ENCODE peak calls at places on chromosomes 5 and 9, in seven cellular contexts. One of them, this sample, is unnamed.

GRCh38 chr9:88978034-88978433 is 13.2 kb upstream of the S1PR3 start:
- DNase-seq in OCI-M1: no peak
- DNase-seq in activated CD4-positive, alpha-beta T cell treated with anti-CD3 and anti-CD28 coated beads for 4 hours: no peak
- DNase-seq in ELR: no peak
- DNase-seq in transverse colon: no peak
- DNase-seq in cardiac muscle cell: no peak
- DNase-seq in mucosa of gallbladder: no peak
- DNase-seq in this sample: no peak

GRCh38 chr5:129670944-129671343 is 77.0 kb upstream of the MINAR2 start:
- DNase-seq in OCI-M1: no peak
- DNase-seq in activated CD4-positive, alpha-beta T cell treated with anti-CD3 and anti-CD28 coated beads for 4 hours: no peak
- DNase-seq in ELR: peak; percentile 88
- DNase-seq in transverse colon: no peak
- DNase-seq in cardiac muscle cell: no peak
- DNase-seq in mucosa of gallbladder: no peak
- DNase-seq in this sample: peak; percentile 91

GRCh38 chr9:21251162-21251561 is 11.4 kb upstream of the IFNA14 start:
- DNase-seq in OCI-M1: peak; percentile 4
- DNase-seq in activated CD4-positive, alpha-beta T cell treated with anti-CD3 and anti-CD28 coated beads for 4 hours: no peak
- DNase-seq in ELR: no peak
- DNase-seq in transverse colon: no peak
- DNase-seq in cardiac muscle cell: no peak
- DNase-seq in mucosa of gallbladder: no peak
- DNase-seq in this sample: no peak

GRCh38 chr9:35891649-35892048 is 14.4 kb upstream of the HRCT1 start:
- DNase-seq in OCI-M1: peak; percentile 17
- DNase-seq in activated CD4-positive, alpha-beta T cell treated with anti-CD3 and anti-CD28 coated beads for 4 hours: no peak
- DNase-seq in ELR: no peak
- DNase-seq in transverse colon: no peak
- DNase-seq in cardiac muscle cell: no peak
- DNase-seq in mucosa of gallbladder: no peak
- DNase-seq in this sample: no peak

GRCh38 chr5:116455061-116455460 is 119.6 kb downstream of the SEMA6A start:
- DNase-seq in OCI-M1: no peak
- DNase-seq in activated CD4-positive, alpha-beta T cell treated with anti-CD3 and anti-CD28 coated beads for 4 hours: no peak
- DNase-seq in ELR: peak; percentile 32
- DNase-seq in transverse colon: no peak
- DNase-seq in cardiac muscle cell: peak; percentile 60
- DNase-seq in mucosa of gallbladder: no peak
- DNase-seq in this sample: no peak

GRCh38 chr5:168946363-168946762 is 354.6 kb downstream of the SLIT3 start:
- DNase-seq in OCI-M1: no peak
- DNase-seq in activated CD4-positive, alpha-beta T cell treated with anti-CD3 and anti-CD28 coated beads for 4 hours: no peak
- DNase-seq in ELR: no peak
- DNase-seq in transverse colon: no peak
- DNase-seq in cardiac muscle cell: peak; percentile 69
- DNase-seq in mucosa of gallbladder: no peak
- DNase-seq in this sample: no peak

GRCh38 chr9:133930046-133931015 is 61.8 kb downstream of the VAV2 start:
- DNase-seq in OCI-M1: no peak
- DNase-seq in activated CD4-positive, alpha-beta T cell treated with anti-CD3 and anti-CD28 coated beads for 4 hours: no peak
- DNase-seq in ELR: no peak
- DNase-seq in transverse colon: no peak
- DNase-seq in cardiac muscle cell: no peak
- DNase-seq in mucosa of gallbladder: no peak
- DNase-seq in this sample: no peak

GRCh38 chr5:143401846-143402463 is 1.5 kb downstream of the NR3C1 start:
- DNase-seq in OCI-M1: peak; percentile 44
- DNase-seq in activated CD4-positive, alpha-beta T cell treated with anti-CD3 and anti-CD28 coated beads for 4 hours: peak; percentile 10
- DNase-seq in ELR: no peak
- DNase-seq in transverse colon: no peak
- DNase-seq in cardiac muscle cell: no peak
- DNase-seq in mucosa of gallbladder: no peak
- DNase-seq in this sample: peak; percentile 40

GRCh38 chr9:91723420-91724067 is 226.5 kb downstream of the ROR2 start:
- DNase-seq in OCI-M1: no peak
- DNase-seq in activated CD4-positive, alpha-beta T cell treated with anti-CD3 and anti-CD28 coated beads for 4 hours: no peak
- DNase-seq in ELR: no peak
- DNase-seq in transverse colon: no peak
- DNase-seq in cardiac muscle cell: no peak
- DNase-seq in mucosa of gallbladder: no peak
- DNase-seq in this sample: no peak

GRCh38 chr5:180786398-180787005 is 16.1 kb downstream of the MGAT1 start:
- DNase-seq in OCI-M1: no peak
- DNase-seq in activated CD4-positive, alpha-beta T cell treated with anti-CD3 and anti-CD28 coated beads for 4 hours: no peak
- DNase-seq in ELR: no peak
- DNase-seq in transverse colon: no peak
- DNase-seq in cardiac muscle cell: no peak
- DNase-seq in mucosa of gallbladder: no peak
- DNase-seq in this sample: no peak

GRCh38 chr5:52853573-52854163 is 66.0 kb downstream of the ITGA1 start:
- DNase-seq in OCI-M1: no peak
- DNase-seq in activated CD4-positive, alpha-beta T cell treated with anti-CD3 and anti-CD28 coated beads for 4 hours: no peak
- DNase-seq in ELR: no peak
- DNase-seq in transverse colon: no peak
- DNase-seq in cardiac muscle cell: no peak
- DNase-seq in mucosa of gallbladder: no peak
- DNase-seq in this sample: no peak

GRCh38 chr5:1641560-1642166 is 117.9 kb upstream of the LPCAT1 start:
- DNase-seq in OCI-M1: peak; percentile 92
- DNase-seq in activated CD4-positive, alpha-beta T cell treated with anti-CD3 and anti-CD28 coated beads for 4 hours: peak; percentile 53
- DNase-seq in ELR: peak; percentile 87
- DNase-seq in transverse colon: peak; percentile 86
- DNase-seq in cardiac muscle cell: peak; percentile 91
- DNase-seq in mucosa of gallbladder: peak; percentile 85
- DNase-seq in this sample: peak; percentile 83

GRCh38 chr9:119366909-119367690 is 2.1 kb downstream of the BRINP1 start:
- DNase-seq in OCI-M1: no peak
- DNase-seq in activated CD4-positive, alpha-beta T cell treated with anti-CD3 and anti-CD28 coated beads for 4 hours: no peak
- DNase-seq in ELR: no peak
- DNase-seq in transverse colon: no peak
- DNase-seq in cardiac muscle cell: no peak
- DNase-seq in mucosa of gallbladder: no peak
- DNase-seq in this sample: no peak

GRCh38 chr5:83281658-83282057 is 189.9 kb upstream of the VCAN start:
- DNase-seq in OCI-M1: no peak
- DNase-seq in activated CD4-positive, alpha-beta T cell treated with anti-CD3 and anti-CD28 coated beads for 4 hours: no peak
- DNase-seq in ELR: peak; percentile 53
- DNase-seq in transverse colon: no peak
- DNase-seq in cardiac muscle cell: no peak
- DNase-seq in mucosa of gallbladder: no peak
- DNase-seq in this sample: peak; percentile 46

GRCh38 chr5:132095077-132095744 is 21.6 kb downstream of the CSF2 start:
- DNase-seq in OCI-M1: no peak
- DNase-seq in activated CD4-positive, alpha-beta T cell treated with anti-CD3 and anti-CD28 coated beads for 4 hours: no peak
- DNase-seq in ELR: peak; percentile 34
- DNase-seq in transverse colon: no peak
- DNase-seq in cardiac muscle cell: no peak
- DNase-seq in mucosa of gallbladder: no peak
- DNase-seq in this sample: no peak

GRCh38 chr5:1594336-1595106 is 70.8 kb upstream of the LPCAT1 start:
- DNase-seq in OCI-M1: no peak
- DNase-seq in activated CD4-positive, alpha-beta T cell treated with anti-CD3 and anti-CD28 coated beads for 4 hours: peak; percentile 36
- DNase-seq in ELR: no peak
- DNase-seq in transverse colon: peak; percentile 84
- DNase-seq in cardiac muscle cell: peak; percentile 95
- DNase-seq in mucosa of gallbladder: peak; percentile 79
- DNase-seq in this sample: no peak